ENCODE peak calls at places on chromosomes 4 and X, in six cellular contexts. R is H9, D is IMR-90, U is mesenchymal stem cell, C is H1, Z is trophoblast cell. Y is an unnamed sample.

GRCh38 chr4:151766691-151767090 is 5.9 kb upstream of the GATB start:
- DNase-seq in R (no peak), D (no peak), U (no peak), C (no peak), Z (no peak), Y (no peak)

GRCh38 chr4:108008721-108009120 is 19.0 kb downstream of the HADH start:
- DNase-seq in R (no peak), D (peak; percentile 81), U (peak; percentile 71), C (no peak), Z (peak; percentile 16), Y (no peak)

GRCh38 chr4:6195602-6196319 is 4.6 kb downstream of the JAKMIP1 start:
- DNase-seq in R (no peak), D (no peak), U (no peak), C (no peak), Z (no peak), Y (no peak)

GRCh38 chr4:57591073-57591472 is 480.9 kb upstream of the IGFBP7 start:
- DNase-seq in R (no peak), D (no peak), U (no peak), C (no peak), Z (no peak), Y (no peak)

GRCh38 chr4:38654273-38654672 is 9.7 kb upstream of the KLF3 start:
- DNase-seq in R (no peak), D (no peak), U (no peak), C (no peak), Z (no peak), Y (no peak)

GRCh38 chr4:53014368-53014767 is 152.3 kb downstream of the RASL11B start:
- DNase-seq in R (no peak), D (no peak), U (no peak), C (no peak), Z (no peak), Y (no peak)

GRCh38 chr4:15400911-15401671 is 26.7 kb upstream of the C1QTNF7 start:
- DNase-seq in R (no peak), D (peak; percentile 65), U (peak; percentile 59), C (no peak), Z (peak; percentile 75), Y (no peak)

GRCh38 chrX:78123190-78123589 is 16.3 kb downstream of the TAF9B start:
- DNase-seq in R (no peak), D (peak; percentile 63), U (no peak), C (no peak), Z (no peak), Y (no peak)

GRCh38 chrX:151030845-151031244 is 47.7 kb downstream of the HMGB3 start:
- DNase-seq in R (no peak), D (no peak), U (no peak), C (no peak), Z (no peak), Y (no peak)

GRCh38 chr4:90120037-90120436 is 7.2 kb upstream of the CCSER1 start:
- DNase-seq in R (no peak), D (no peak), U (no peak), C (no peak), Z (no peak), Y (no peak)

GRCh38 chrX:101260435-101260834 is 30.7 kb downstream of the TAF7L start:
- DNase-seq in R (peak; percentile 39), D (no peak), U (peak; percentile 16), C (no peak), Z (no peak), Y (no peak)

GRCh38 chr4:149120331-149121014 is 678.3 kb upstream of the NR3C2 start:
- DNase-seq in R (no peak), D (peak; percentile 28), U (peak; percentile 11), C (no peak), Z (no peak), Y (no peak)

GRCh38 chrX:150649096-150649870 is 43.9 kb upstream of the MTMR1 start:
- DNase-seq in R (no peak), D (peak; percentile 57), U (peak; percentile 12), C (no peak), Z (no peak), Y (no peak)

GRCh38 chr4:10168151-10168550 is 51.6 kb upstream of the WDR1 start:
- DNase-seq in R (no peak), D (no peak), U (no peak), C (no peak), Z (peak; percentile 55), Y (no peak)

GRCh38 chrX:119145241-119145653 is 17.6 kb upstream of the KIAA1210 start:
- DNase-seq in R (peak; percentile 29), D (no peak), U (no peak), C (peak; percentile 52), Z (no peak), Y (no peak)

GRCh38 chr4:4901877-4902276 is 42.4 kb downstream of the MSX1 start:
- DNase-seq in R (peak; percentile 41), D (no peak), U (no peak), C (no peak), Z (no peak), Y (no peak)

GRCh38 chr4:77613267-77613666 is 7.6 kb downstream of the CXCL13 start:
- DNase-seq in R (no peak), D (no peak), U (no peak), C (no peak), Z (no peak), Y (no peak)

GRCh38 chrX:143500751-143501150 is 16.5 kb downstream of the SPANXN3 start:
- DNase-seq in R (no peak), D (no peak), U (no peak), C (no peak), Z (no peak), Y (no peak)

GRCh38 chr4:26342328-26343040 is 21.7 kb downstream of the RBPJ start:
- DNase-seq in R (no peak), D (peak; percentile 95), U (peak; percentile 90), C (no peak), Z (peak; percentile 65), Y (no peak)

GRCh38 chr4:163679189-163679588 is 184.7 kb downstream of the TMA16 start:
- DNase-seq in R (no peak), D (peak; percentile 48), U (no peak), C (no peak), Z (peak; percentile 13), Y (no peak)

GRCh38 chrX:149987613-149988012 is 49.3 kb upstream of the EOLA2 start:
- DNase-seq in R (no peak), D (no peak), U (no peak), C (no peak), Z (no peak), Y (no peak)

GRCh38 chrX:24014388-24015018 is 12.5 kb downstream of the KLHL15 start:
- DNase-seq in R (no peak), D (peak; percentile 9), U (peak; percentile 12), C (no peak), Z (no peak), Y (no peak)

GRCh38 chr4:107757860-107758476 is 37.9 kb upstream of the PAPSS1 start:
- DNase-seq in R (no peak), D (peak; percentile 44), U (peak; percentile 45), C (no peak), Z (no peak), Y (no peak)

GRCh38 chr4:121898150-121898549 is 27.9 kb upstream of the BBS7 start:
- DNase-seq in R (no peak), D (no peak), U (no peak), C (no peak), Z (no peak), Y (no peak)

GRCh38 chr4:2867758-2868491 is 24.3 kb downstream of the ADD1 start:
- DNase-seq in R (peak; percentile 33), D (peak; percentile 47), U (peak; percentile 77), C (no peak), Z (no peak), Y (no peak)

DNA sequence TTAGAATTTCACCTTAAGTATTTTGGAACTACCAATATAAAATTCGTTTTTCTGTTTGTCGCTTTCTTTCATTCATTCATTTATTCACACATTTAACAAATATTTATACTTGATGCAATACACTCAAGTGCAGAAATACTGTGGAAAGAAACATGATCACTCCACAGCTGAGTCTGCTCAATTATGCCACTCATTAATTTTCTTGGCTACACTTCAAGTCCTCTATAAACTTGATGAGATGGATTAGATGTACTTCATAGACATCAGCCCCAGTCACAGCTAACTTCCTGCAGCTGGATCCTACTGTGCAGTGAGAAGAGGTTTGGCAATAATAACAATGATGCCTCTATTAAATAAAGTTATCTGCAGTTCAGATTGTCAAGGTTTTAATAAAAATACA is 208.1 kb downstream of the PDGFC start:
- DNase-seq in R (no peak), D (peak; percentile 43), U (no peak), C (no peak), Z (no peak), Y (no peak)
- H3K4me2 ChIP-seq in R (no peak overlapping the region), D (peak overlapping the region; percentile 17), U (no peak overlapping the region), C (no peak overlapping the region), Z (no peak overlapping the region), Y (no peak overlapping the region)

DNA sequence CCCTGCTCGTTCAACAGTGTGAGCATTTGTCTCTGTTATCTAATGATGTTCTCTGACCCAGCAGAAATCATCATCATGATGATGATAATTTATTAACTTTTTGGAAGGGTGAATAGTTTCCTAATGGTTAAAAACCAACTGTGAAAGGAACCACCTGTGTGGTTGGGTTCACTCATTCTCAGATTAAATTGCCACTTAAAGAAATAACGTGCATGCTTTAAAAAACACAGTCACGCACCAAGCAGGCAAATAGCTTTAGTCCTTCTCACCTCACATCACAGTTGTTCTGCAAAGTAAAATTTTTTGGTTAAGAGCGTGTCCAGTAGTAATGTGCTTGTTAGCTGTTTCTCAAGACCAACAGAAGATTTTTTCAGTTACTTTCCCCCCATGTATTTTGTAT is 19.8 kb upstream of the CLDN34 start:
- DNase-seq in R (no peak), D (no peak), U (no peak), C (no peak), Z (no peak), Y (no peak)
- H3K14ac ChIP-seq in R (no peak overlapping the region), D (no peak overlapping the region), U (no peak overlapping the region), C (no peak overlapping the region), Z (no peak overlapping the region), Y (no peak overlapping the region)

DNA sequence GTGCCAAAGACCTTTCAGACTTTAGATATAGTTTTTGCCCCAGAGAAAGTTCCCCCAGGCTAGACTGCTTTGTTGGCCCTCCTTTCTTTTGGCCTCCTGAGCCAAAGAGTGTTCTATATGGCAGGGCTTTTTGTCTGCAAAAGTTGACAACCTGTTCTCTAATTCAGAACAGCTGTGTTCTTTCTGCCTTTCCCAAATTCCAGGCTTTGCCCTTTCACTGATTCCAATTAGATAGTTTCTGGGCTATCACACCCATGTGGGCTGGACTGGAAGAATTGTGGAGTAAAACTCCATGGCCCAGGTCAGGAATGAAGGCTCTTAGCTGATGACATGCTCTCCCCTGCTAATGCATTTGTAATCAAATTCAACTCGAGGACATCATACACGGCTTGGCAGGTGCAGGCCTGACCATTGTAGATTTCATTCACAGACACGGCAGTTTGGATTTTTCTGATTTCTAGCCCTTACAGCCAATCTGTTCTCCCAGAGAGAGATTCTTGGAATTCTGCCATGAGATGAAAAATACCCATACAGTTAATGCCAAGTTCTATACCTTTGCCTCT is 19.4 kb downstream of the BMP3 start:
- DNase-seq in R (no peak), D (no peak), U (no peak), C (no peak), Z (no peak), Y (no peak)
- H4K8ac ChIP-seq in R (no peak overlapping the region), D (no peak overlapping the region), U (no peak overlapping the region), C (no peak overlapping the region), Z (no peak overlapping the region), Y (no peak overlapping the region)

DNA sequence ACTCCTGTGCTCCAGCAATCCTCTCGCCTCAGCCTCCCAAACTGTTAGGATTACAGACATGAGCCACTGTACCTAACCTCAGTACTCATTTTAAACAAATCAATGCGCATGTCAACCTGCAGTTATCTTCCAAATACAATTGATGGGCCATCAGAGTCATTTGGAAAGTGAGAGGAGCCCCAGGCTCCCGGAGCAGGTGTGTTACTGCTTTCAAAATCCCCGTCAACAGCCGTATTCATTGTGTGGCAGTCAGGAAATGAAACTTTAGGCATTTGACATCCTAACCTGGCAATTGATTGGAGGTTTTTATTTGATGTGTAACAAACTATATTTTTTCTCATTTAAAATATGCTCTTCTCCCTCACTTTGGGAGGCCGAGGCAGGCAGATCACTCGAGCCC is 623.6 kb upstream of the TENM3 start:
- DNase-seq in R (no peak), D (no peak), U (no peak), C (no peak), Z (no peak), Y (no peak)
- H3K4me2 ChIP-seq in R (no peak overlapping the region), D (no peak overlapping the region), U (no peak overlapping the region), C (no peak overlapping the region), Z (no peak overlapping the region), Y (no peak overlapping the region)

Y was measured in neuronal stem cell.